ENCODE peak calls at places on chromosomes 4 and X, in seven cellular contexts. O, F, J, E, A, M and L are unnamed samples.

GRCh38 chrX:134654398-134655012 is 3.8 kb downstream of the PLAC1 start:
- DNase-seq in O (peak; percentile 60), F (peak; percentile 17), J (no peak), E (no peak), A (no peak), M (no peak), L (no peak)

GRCh38 chrX:103376979-103377324 is 614 bp downstream of the BEX3 start:
- DNase-seq in O (no peak), F (no peak), J (no peak), E (no peak), A (peak; percentile 32), M (no peak), L (no peak)

GRCh38 chr4:1330761-1331590 is 16.0 kb upstream of the UVSSA start:
- DNase-seq in O (no peak), F (peak; percentile 59), J (no peak), E (no peak), A (no peak), M (no peak), L (no peak)

GRCh38 chrX:87299563-87300160 is 217.9 kb upstream of the KLHL4 start:
- DNase-seq in O (no peak), F (no peak), J (no peak), E (no peak), A (no peak), M (peak; percentile 9), L (no peak)

GRCh38 chrX:13647709-13648212 is 5.2 kb upstream of the TCEANC start:
- DNase-seq in O (peak; percentile 82), F (peak; percentile 42), J (no peak), E (no peak), A (no peak), M (no peak), L (peak; percentile 7)

GRCh38 chrX:99914676-99915075 is 495.4 kb downstream of the PCDH19 start:
- DNase-seq in O (no peak), F (no peak), J (no peak), E (no peak), A (peak; percentile 2), M (no peak), L (no peak)

GRCh38 chr4:173490817-173491518 is 39.1 kb downstream of the HAND2 start:
- DNase-seq in O (peak; percentile 41), F (no peak), J (peak; percentile 63), E (no peak), A (no peak), M (no peak), L (peak; percentile 6)

GRCh38 chrX:129634541-129634940 is 20.2 kb downstream of the APLN start:
- DNase-seq in O (no peak), F (no peak), J (no peak), E (no peak), A (no peak), M (no peak), L (no peak)

GRCh38 chrX:155577682-155578081 is 35.1 kb downstream of the TMLHE start:
- DNase-seq in O (no peak), F (no peak), J (no peak), E (no peak), A (no peak), M (no peak), L (no peak)

GRCh38 chr4:66736593-66736992 is 808.7 kb downstream of the CENPC start:
- DNase-seq in O (no peak), F (no peak), J (no peak), E (no peak), A (peak; percentile 3), M (no peak), L (no peak)

GRCh38 chr4:53695540-53696463 is 104.5 kb upstream of the LNX1 start:
- DNase-seq in O (no peak), F (no peak), J (peak; percentile 25), E (no peak), A (no peak), M (no peak), L (no peak)